ENCODE peak calls at places on chromosomes 12 and 14, in seven cellular contexts. V is heart left ventricle, J is spleen, I is uterus, N is transverse colon, E is Peyer's patch, T is A549. H is an unnamed sample.

GRCh38 chr12:123034022-123034541 is 53.6 kb downstream of the ARL6IP4 start:
- DNase-seq in V (no peak), J (peak; percentile 77), I (no peak), N (no peak), E (no peak), T (no peak), H (no peak)

GRCh38 chr12:52601671-52602070 is 408 bp upstream of the KRT72 start:
- DNase-seq in V (no peak), J (no peak), I (no peak), N (no peak), E (no peak), T (no peak), H (no peak)

GRCh38 chr14:31106768-31107167 is 80.6 kb upstream of the STRN3 start:
- DNase-seq in V (no peak), J (no peak), I (no peak), N (no peak), E (no peak), T (no peak), H (no peak)

GRCh38 chr12:63899396-63899795 is 54.9 kb downstream of the SRGAP1 start:
- DNase-seq in V (no peak), J (no peak), I (no peak), N (no peak), E (no peak), T (peak; percentile 68), H (no peak)

GRCh38 chr12:131511391-131511802 is 199.5 kb upstream of the SFSWAP start:
- DNase-seq in V (no peak), J (no peak), I (no peak), N (peak; percentile 12), E (peak; percentile 73), T (peak; percentile 14), H (no peak)

GRCh38 chr14:82915381-82915780 is 1381.7 kb upstream of the SEL1L start:
- DNase-seq in V (no peak), J (no peak), I (no peak), N (no peak), E (no peak), T (no peak), H (no peak)

GRCh38 chr12:93886533-93887511 is 209.6 kb downstream of the CRADD start:
- DNase-seq in V (no peak), J (no peak), I (no peak), N (no peak), E (no peak), T (no peak), H (no peak)

GRCh38 chr12:65720739-65721138 is 103.5 kb upstream of the HMGA2 start:
- DNase-seq in V (no peak), J (no peak), I (no peak), N (no peak), E (no peak), T (no peak), H (no peak)

GRCh38 chr14:35669782-35670181 is 135.8 kb downstream of the INSM2 start:
- DNase-seq in V (no peak), J (no peak), I (no peak), N (no peak), E (no peak), T (peak; percentile 5), H (no peak)

GRCh38 chr12:40137252-40137651 is 31.4 kb upstream of the SLC2A13 start:
- DNase-seq in V (no peak), J (no peak), I (no peak), N (no peak), E (no peak), T (no peak), H (no peak)

GRCh38 chr12:95742586-95742985 is 48.0 kb downstream of the NTN4 start:
- DNase-seq in V (peak; percentile 34), J (no peak), I (no peak), N (no peak), E (no peak), T (no peak), H (no peak)

GRCh38 chr12:123655420-123655819 is 15.5 kb upstream of the TCTN2 start:
- DNase-seq in V (peak; percentile 72), J (no peak), I (no peak), N (peak; percentile 37), E (peak; percentile 56), T (no peak), H (no peak)

GRCh38 chr12:119687344-119687865 is 19.5 kb downstream of the PRKAB1 start:
- DNase-seq in V (no peak), J (no peak), I (no peak), N (no peak), E (no peak), T (no peak), H (no peak)

GRCh38 chr12:12467701-12468218 is 94.9 kb downstream of the DUSP16 start:
- DNase-seq in V (no peak), J (no peak), I (no peak), N (peak; percentile 30), E (peak; percentile 77), T (no peak), H (no peak)

GRCh38 chr12:70246580-70246979 is 3.3 kb downstream of the CNOT2 start:
- DNase-seq in V (no peak), J (no peak), I (no peak), N (no peak), E (no peak), T (no peak), H (no peak)

GRCh38 chr14:34665785-34666425 is 36.0 kb upstream of the SNX6 start:
- DNase-seq in V (peak; percentile 68), J (no peak), I (no peak), N (peak; percentile 17), E (peak; percentile 59), T (peak; percentile 76), H (no peak)

GRCh38 chr12:55842681-55843429 is at the start of gene MMP19:
- DNase-seq in V (no peak), J (peak; percentile 69), I (peak; percentile 70), N (no peak), E (no peak), T (peak; percentile 21), H (no peak)

GRCh38 chr14:51328942-51329350 is 88.9 kb downstream of the TMX1 start:
- DNase-seq in V (no peak), J (no peak), I (no peak), N (no peak), E (no peak), T (no peak), H (no peak)

GRCh38 chr12:89390802-89391673 is 38.7 kb upstream of the DUSP6 start:
- DNase-seq in V (no peak), J (no peak), I (no peak), N (peak; percentile 24), E (peak; percentile 65), T (peak; percentile 68), H (peak; percentile 34)

GRCh38 chr12:67650528-67651379 is 2.2 kb downstream of the DYRK2 start:
- DNase-seq in V (no peak), J (no peak), I (no peak), N (peak; percentile 15), E (no peak), T (no peak), H (no peak)

GRCh38 chr14:69574266-69574953 is at the start of gene CCDC177:
- DNase-seq in V (peak; percentile 34), J (peak; percentile 89), I (peak; percentile 40), N (peak; percentile 68), E (peak; percentile 82), T (peak; percentile 68), H (peak; percentile 56)

GRCh38 chr14:63752449-63753169 is 24.7 kb upstream of the SGPP1 start:
- DNase-seq in V (peak; percentile 31), J (no peak), I (no peak), N (no peak), E (no peak), T (peak; percentile 73), H (no peak)

GRCh38 chr12:75981773-75982564 is 49.6 kb downstream of the PHLDA1 start:
- DNase-seq in V (peak; percentile 28), J (no peak), I (no peak), N (no peak), E (no peak), T (peak; percentile 85), H (no peak)

GRCh38 chr12:77124767-77125166 is 59.4 kb upstream of the E2F7 start:
- DNase-seq in V (no peak), J (no peak), I (no peak), N (no peak), E (no peak), T (no peak), H (no peak)

GRCh38 chr14:35336171-35337073 is 44.2 kb downstream of the PSMA6 start:
- DNase-seq in V (peak; percentile 95), J (peak; percentile 92), I (peak; percentile 98), N (peak; percentile 92), E (peak; percentile 93), T (peak; percentile 98), H (peak; percentile 99)

GRCh38 chr14:23056257-23056955 is 914 bp downstream of the CDH24 start:
- DNase-seq in V (peak; percentile 75), J (peak; percentile 91), I (peak; percentile 58), N (peak; percentile 80), E (peak; percentile 89), T (peak; percentile 84), H (peak; percentile 70)

GRCh38 chr14:29982993-29983392 is 55.3 kb upstream of the PRKD1 start:
- DNase-seq in V (no peak), J (no peak), I (no peak), N (no peak), E (no peak), T (no peak), H (no peak)

GRCh38 chr14:24241829-24242443 is 487 bp downstream of the TINF2 start:
- DNase-seq in V (peak; percentile 95), J (peak; percentile 99), I (peak; percentile 92), N (peak; percentile 95), E (peak; percentile 97), T (no peak), H (peak; percentile 96)
- TF ChIP-seq CTCF in V (peak; percentile 75), J (peak; percentile 91), I (peak; percentile 70), N (peak; percentile 80), E (peak; percentile 79), T (no peak), H (peak; percentile 59)

GRCh38 chr12:57477710-57478681 is 1.7 kb downstream of the ARHGAP9 start:
- DNase-seq in V (peak; percentile 31), J (peak; percentile 84), I (no peak), N (no peak), E (peak; percentile 70), T (no peak), H (no peak)
- TF ChIP-seq POLR2A in V (no peak), J (no peak), I (no peak), N (no peak), E (no peak), T (no peak), H (no peak)

DNA sequence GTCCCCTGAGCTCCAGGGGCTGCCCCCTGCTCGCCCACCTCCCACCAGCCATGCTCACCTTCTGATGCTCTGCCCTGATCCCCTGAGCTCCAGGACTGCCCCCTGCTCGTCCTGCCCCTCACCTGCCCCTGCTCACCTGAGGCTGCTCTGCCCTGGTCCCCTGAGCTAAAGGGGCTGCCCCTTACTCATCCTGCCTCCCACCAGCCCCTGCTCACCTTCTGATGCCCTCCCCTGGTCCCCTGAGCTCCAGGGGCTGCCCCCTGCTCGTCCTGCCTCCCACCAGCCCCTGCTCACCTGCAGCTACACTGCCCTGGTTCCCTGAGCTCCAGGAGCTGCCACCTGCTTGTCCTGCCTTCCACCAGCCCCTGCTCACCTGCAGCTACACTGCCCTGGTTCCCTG is 247.2 kb downstream of the TMEM121 start:
- DNase-seq in V (no peak), J (no peak), I (no peak), N (no peak), E (no peak), T (no peak), H (no peak)
- H3K9me3 ChIP-seq in V (no peaks in the 10 kb centered on the region), J (no peaks in the 10 kb centered on the region), I (no peaks in the 10 kb centered on the region), N (peaks cover 4% of the 10 kb centered on the region), E (no peaks in the 10 kb centered on the region), T (no peaks in the 10 kb centered on the region), H (no peaks in the 10 kb centered on the region)

DNA sequence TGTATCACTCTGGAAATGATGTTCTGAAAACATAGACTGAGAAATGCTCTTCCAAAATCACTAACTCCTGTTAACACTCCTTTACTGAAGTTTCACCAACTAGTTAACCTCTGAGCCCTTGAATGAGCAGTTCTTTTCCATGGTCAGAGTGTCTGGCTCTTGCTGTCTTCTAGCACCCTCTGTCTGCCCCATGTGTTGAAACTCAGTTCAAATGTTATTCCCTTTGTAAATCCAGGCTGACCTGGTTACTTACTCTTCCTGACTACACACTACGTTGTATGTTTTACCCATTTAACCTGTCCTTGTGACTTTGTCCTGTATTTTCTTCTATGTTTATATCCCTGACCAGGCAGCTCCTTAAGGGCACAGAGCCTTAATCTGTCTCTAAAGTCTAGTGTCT is 388.9 kb upstream of the RPL10L start:
- DNase-seq in V (no peak), J (no peak), I (no peak), N (no peak), E (no peak), T (peak; percentile 31), H (no peak)
- TF ChIP-seq CTCF in V (no peak), J (no peak), I (no peak), N (no peak), E (no peak), T (no peak), H (peak; percentile 64)